ENCODE peak calls at places on chromosome 1, in five cellular contexts. T is fibroblast of pulmonary artery, Y is PC-3, I is cardiac fibroblast, B is fibroblast of mammary gland. K is an unnamed sample.

GRCh38 chr1:207826557-207827487 is 75.0 kb downstream of the CD46 start:
- DNase-seq in B (no peak), I (no peak), Y (peak; percentile 64), T (no peak), K (no peak)

GRCh38 chr1:147786536-147786935 is 26.1 kb upstream of the GJA5 start:
- DNase-seq in T (peak; percentile 39), Y (no peak), I (no peak), B (no peak), K (peak; percentile 61)

GRCh38 chr1:209305221-209305954 is 278.1 kb upstream of the CAMK1G start:
- DNase-seq in B (no peak), Y (no peak), T (no peak), I (no peak), K (no peak)

GRCh38 chr1:212967767-212968166 is 17.4 kb downstream of the VASH2 start:
- DNase-seq in B (peak; percentile 72), T (peak; percentile 43), Y (peak; percentile 69), I (peak; percentile 29), K (peak; percentile 39)

GRCh38 chr1:59266180-59266926 is 30.5 kb upstream of the FGGY start:
- DNase-seq in I (peak; percentile 31), B (no peak), Y (no peak), T (no peak), K (no peak)

GRCh38 chr1:230708631-230709580 is 5.0 kb downstream of the AGT start:
- DNase-seq in B (peak; percentile 48), T (no peak), Y (no peak), I (peak; percentile 12), K (peak; percentile 45)

GRCh38 chr1:27405074-27405473 is 12.7 kb downstream of the GPR3 start:
- DNase-seq in B (peak; percentile 56), I (peak; percentile 80), T (peak; percentile 47), Y (no peak), K (peak; percentile 93)

GRCh38 chr1:43949663-43950062 is 2.9 kb downstream of the IPO13 start:
- DNase-seq in B (no peak), I (no peak), Y (no peak), T (no peak), K (no peak)

GRCh38 chr1:18110598-18110939 is 3.0 kb downstream of the IGSF21 start:
- DNase-seq in T (no peak), Y (no peak), B (no peak), I (no peak), K (no peak)

GRCh38 chr1:85328713-85329376 is 52.4 kb upstream of the BCL10 start:
- DNase-seq in I (peak; percentile 98), T (peak; percentile 99), Y (peak; percentile 99), B (peak; percentile 96), K (peak; percentile 99)

GRCh38 chr1:70334436-70334835 is 20.1 kb downstream of the ANKRD13C start:
- DNase-seq in T (no peak), Y (no peak), B (no peak), I (no peak), K (no peak)

GRCh38 chr1:221302357-221303147 is 423.3 kb downstream of the HLX start:
- DNase-seq in B (no peak), T (no peak), I (peak; percentile 4), Y (no peak), K (no peak)

GRCh38 chr1:40694353-40694874 is 2.9 kb downstream of the NFYC start:
- DNase-seq in I (no peak), B (no peak), T (no peak), Y (no peak), K (no peak)

GRCh38 chr1:45335732-45336365 is 4.1 kb upstream of the TOE1 start:
- DNase-seq in B (no peak), Y (peak; percentile 91), T (no peak), I (no peak), K (no peak)
- H3K4me3 ChIP-seq in B (no peak overlapping the region), Y (peak overlapping the region; percentile 0), T (no peak overlapping the region), I (no peak overlapping the region), K (no peak overlapping the region)

GRCh38 chr1:244652699-244653438 is at the start of gene DESI2:
- DNase-seq in T (peak; percentile 100), B (peak; percentile 99), I (peak; percentile 100), Y (peak; percentile 99), K (peak; percentile 100)

GRCh38 chr1:244654284-244655038 is 1.5 kb downstream of the DESI2 start:
- DNase-seq in B (peak; percentile 15), Y (peak; percentile 20), I (no peak), T (no peak), K (no peak)

GRCh38 chr1:244655186-244655585 is 2.3 kb downstream of the DESI2 start:
- DNase-seq in Y (no peak), I (no peak), B (no peak), T (no peak), K (no peak)

GRCh38 chr1:244653439-244654283 is 735 bp downstream of the DESI2 start:
- DNase-seq in Y (peak; percentile 39), T (no peak), B (peak; percentile 6), I (no peak), K (peak; percentile 28)

GRCh38 chr1:244651956-244652698 is 799 bp upstream of the DESI2 start:
- DNase-seq in Y (peak; percentile 15), I (peak; percentile 25), T (peak; percentile 24), B (peak; percentile 44), K (peak; percentile 4)
- H3K4me3 ChIP-seq in Y (peak overlapping the region; percentile 91), I (peak overlapping the region; percentile 58), T (peak overlapping the region; percentile 51), B (peak overlapping the region; percentile 64), K (peak overlapping the region; percentile 60)

GRCh38 chr1:235907897-235908240 is 41.2 kb upstream of the LYST start:
- DNase-seq in B (no peak), I (no peak), Y (no peak), T (no peak), K (no peak)

GRCh38 chr1:235910357-235911299 is 43.9 kb upstream of the LYST start:
- DNase-seq in Y (peak; percentile 92), I (peak; percentile 79), T (peak; percentile 87), B (peak; percentile 99), K (peak; percentile 97)

GRCh38 chr1:235911300-235911662 is 44.6 kb upstream of the LYST start:
- DNase-seq in T (no peak), I (no peak), Y (no peak), B (no peak), K (no peak)

GRCh38 chr1:235907187-235907896 is 40.6 kb upstream of the LYST start:
- DNase-seq in Y (no peak), I (no peak), T (no peak), B (no peak), K (no peak)

DNA sequence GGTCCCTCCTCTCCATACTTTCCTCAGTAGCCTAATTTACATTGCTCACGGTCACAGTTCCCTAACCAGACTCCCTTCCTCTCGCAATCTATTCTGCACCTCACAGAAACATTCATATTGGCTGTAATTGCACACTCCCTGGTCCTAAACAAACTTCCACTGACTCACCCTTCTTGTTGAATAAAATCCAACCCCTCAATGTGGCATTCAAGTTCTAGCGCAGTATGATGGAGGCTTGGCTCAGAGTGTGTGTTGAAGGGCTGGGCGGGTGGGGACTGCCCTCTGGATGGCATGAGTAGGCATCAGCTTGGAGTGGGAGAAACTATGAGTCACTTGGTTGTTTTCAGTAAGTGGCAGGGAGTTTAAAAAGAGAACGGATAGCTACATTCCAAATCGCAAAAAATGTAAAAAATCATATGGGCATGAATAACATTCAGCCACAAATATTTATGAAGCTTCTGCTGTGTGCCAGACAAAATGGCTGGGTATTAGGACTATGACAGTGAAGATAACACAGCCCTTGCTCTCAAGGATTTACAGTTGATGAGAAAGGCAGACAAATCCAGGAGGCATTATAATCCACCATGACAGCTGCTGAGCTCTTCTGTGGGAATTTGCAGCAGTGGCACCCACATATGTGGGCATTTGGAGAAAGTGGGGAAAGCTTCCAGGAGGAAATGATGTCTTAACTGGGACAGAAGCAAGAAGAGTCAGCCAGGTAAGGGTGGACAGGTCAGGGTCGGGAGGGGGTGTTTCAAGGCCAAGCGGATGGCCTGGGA is 42.2 kb upstream of the LYST start:
- DNase-seq in I (peak; percentile 83), Y (peak; percentile 90), T (peak; percentile 72), B (peak; percentile 89), K (peak; percentile 92)
- H3K4me3 ChIP-seq in I (no peak overlapping the region), Y (peak overlapping the region; percentile 54), T (no peak overlapping the region), B (no peak overlapping the region), K (no peak overlapping the region)

GRCh38 chr1:47995306-47996050 is 1.7 kb downstream of the TRABD2B start:
- DNase-seq in T (no peak), Y (peak; percentile 79), I (no peak), B (no peak), K (no peak)

GRCh38 chr1:47998396-47998990 is 1.3 kb upstream of the TRABD2B start:
- DNase-seq in T (no peak), Y (no peak), I (no peak), B (no peak), K (no peak)

GRCh38 chr1:47997289-47998200 is at the start of gene TRABD2B:
- DNase-seq in B (peak; percentile 65), I (peak; percentile 79), T (peak; percentile 69), Y (peak; percentile 84), K (peak; percentile 50)

GRCh38 chr1:47996060-47996405 is 1.2 kb downstream of the TRABD2B start:
- DNase-seq in B (no peak), I (no peak), Y (no peak), T (no peak), K (no peak)

GRCh38 chr1:47996406-47997226 is 569 bp downstream of the TRABD2B start:
- DNase-seq in I (no peak), Y (no peak), B (no peak), T (no peak), K (no peak)
- H3K4me3 ChIP-seq in I (peak overlapping the region; percentile 57), Y (peak overlapping the region; percentile 74), B (peak overlapping the region; percentile 29), T (peak overlapping the region; percentile 40), K (peak overlapping the region; percentile 36)

DNA sequence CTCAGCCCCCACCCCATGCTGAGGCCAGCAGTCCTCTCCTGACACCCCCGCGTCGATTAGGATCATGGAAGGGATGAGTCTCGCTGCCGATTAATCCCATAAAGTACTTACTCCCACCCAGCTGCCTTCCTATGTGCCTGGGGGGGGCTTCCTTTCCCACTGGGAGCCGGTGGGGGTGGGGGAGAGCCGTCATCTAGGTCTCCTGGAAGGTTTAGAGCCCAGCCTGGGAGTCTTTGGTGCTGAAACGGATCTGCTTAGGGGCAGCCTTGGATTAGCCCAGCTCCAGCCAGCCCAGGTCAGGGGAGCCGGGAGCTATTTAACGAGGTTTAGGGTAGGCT is 9.8 kb downstream of the SAMD11 start:
- DNase-seq in Y (no peak), T (no peak), B (no peak), I (no peak), K (no peak)
- H3K4me3 ChIP-seq in Y (peak overlapping the region; percentile 27), T (no peak overlapping the region), B (no peak overlapping the region), I (no peak overlapping the region), K (no peak overlapping the region)

GRCh38 chr1:76587213-76587612 is 280.1 kb upstream of the ST6GALNAC5 start:
- DNase-seq in B (no peak), I (no peak), Y (no peak), T (no peak), K (no peak)
- H3K4me3 ChIP-seq in B (no peak overlapping the region), I (no peak overlapping the region), Y (no peak overlapping the region), T (no peak overlapping the region), K (no peak overlapping the region)

GRCh38 chr1:55309786-55310516 is 94.8 kb upstream of the USP24 start:
- DNase-seq in Y (no peak), I (no peak), T (no peak), B (no peak), K (no peak)
- H3K4me3 ChIP-seq in Y (no peak overlapping the region), I (no peak overlapping the region), T (no peak overlapping the region), B (no peak overlapping the region), K (no peak overlapping the region)

GRCh38 chr1:66752000-66752592 is at the start of gene DYNLT5:
- DNase-seq in T (peak; percentile 68), I (peak; percentile 59), B (peak; percentile 67), Y (no peak), K (peak; percentile 64)
- H3K4me3 ChIP-seq in T (peak within 1 kb of the TSS; percentile 52), I (peak within 1 kb of the TSS; percentile 54), B (peak within 1 kb of the TSS; percentile 46), Y (no peak within 1 kb of the TSS), K (peak within 1 kb of the TSS; percentile 59)

K was measured in AG10803.